ENCODE peak calls at places on chromosome 13, in ten cellular contexts. O is heart left ventricle, P is mammary epithelial cell, E is ascending aorta, Q is upper lobe of right lung, Z is lower lobe of right lung, S is left ventricle myocardium inferior, I is tibial nerve, U is MM.1S, F is colonic mucosa. H is an unnamed sample.

GRCh38 chr13:30299746-30300145 is 7.6 kb downstream of the KATNAL1 start:
- DNase-seq in U (no peak), P (no peak), O (no peak), E (no peak), Z (no peak), S (no peak), Q (no peak), F (no peak), I (no peak), H (no peak)

GRCh38 chr13:39602614-39603366 is at the start of gene LHFPL6:
- DNase-seq in O (peak), Z (peak), U (peak), I (peak), E (peak), S (peak), Q (peak), P (peak), F (peak), H (peak)

GRCh38 chr13:66210677-66211076 is 1019.5 kb downstream of the PCDH9 start:
- DNase-seq in Q (no peak), O (no peak), I (no peak), F (no peak), P (no peak), E (no peak), S (no peak), U (no peak), Z (no peak), H (no peak)

GRCh38 chr13:87884874-87885273 is 213.7 kb downstream of the SLITRK5 start:
- DNase-seq in I (no peak), U (no peak), P (no peak), Q (no peak), E (no peak), O (no peak), F (no peak), Z (no peak), S (no peak), H (no peak)

GRCh38 chr13:40410315-40410714 is 256.1 kb downstream of the FOXO1 start:
- DNase-seq in I (no peak), U (no peak), Q (no peak), E (no peak), F (no peak), S (no peak), O (no peak), Z (no peak), P (no peak), H (no peak)

GRCh38 chr13:79442706-79443105 is 36.7 kb upstream of the RBM26 start:
- DNase-seq in U (no peak), Z (no peak), S (no peak), Q (no peak), I (no peak), E (no peak), O (no peak), F (no peak), P (no peak), H (no peak)

GRCh38 chr13:35714096-35714495 is 237.6 kb upstream of the MAB21L1 start:
- DNase-seq in P (no peak), U (no peak), Z (no peak), F (no peak), E (no peak), I (no peak), O (no peak), Q (no peak), S (no peak), H (no peak)

GRCh38 chr13:109400192-109400591 is 386.2 kb downstream of the IRS2 start:
- DNase-seq in P (no peak), Z (peak), U (no peak), F (peak), S (peak), O (peak), E (no peak), I (no peak), Q (peak), H (no peak)

GRCh38 chr13:39483326-39483725 is 119.7 kb downstream of the LHFPL6 start:
- DNase-seq in Z (no peak), F (no peak), S (no peak), O (no peak), U (no peak), E (no peak), I (no peak), Q (no peak), P (peak), H (no peak)

GRCh38 chr13:24064258-24064860 is 96.2 kb upstream of the SPATA13 start:
- DNase-seq in P (no peak), I (no peak), Q (no peak), Z (no peak), O (no peak), F (no peak), E (no peak), U (no peak), S (no peak), H (no peak)

GRCh38 chr13:40375522-40376171 is 290.8 kb downstream of the FOXO1 start:
- DNase-seq in S (no peak), F (no peak), I (peak), O (peak), Q (no peak), Z (no peak), E (no peak), U (no peak), P (no peak), H (no peak)

GRCh38 chr13:35136585-35136984 is 194.5 kb downstream of the NBEA start:
- DNase-seq in P (no peak), S (no peak), O (no peak), Q (no peak), U (no peak), E (no peak), F (no peak), I (no peak), Z (no peak), H (no peak)

GRCh38 chr13:21537105-21537504 is 66.9 kb downstream of the MICU2 start:
- DNase-seq in O (no peak), S (no peak), I (no peak), P (no peak), Z (no peak), Q (no peak), U (no peak), F (no peak), E (no peak), H (no peak)

GRCh38 chr13:39565036-39565949 is 37.7 kb downstream of the LHFPL6 start:
- DNase-seq in F (no peak), Z (no peak), O (peak), P (peak), Q (no peak), U (no peak), I (no peak), S (no peak), E (no peak), H (no peak)

GRCh38 chr13:111385182-111385857 is 64.9 kb downstream of the TEX29 start:
- DNase-seq in I (no peak), P (no peak), U (no peak), F (no peak), E (no peak), Q (no peak), Z (no peak), S (no peak), O (no peak), H (no peak)

GRCh38 chr13:24389506-24389905 is 80.1 kb downstream of the C1QTNF9 start:
- DNase-seq in Q (no peak), Z (no peak), O (no peak), S (no peak), U (no peak), F (no peak), E (no peak), I (no peak), P (no peak), H (no peak)

GRCh38 chr13:100510208-100510997 is 78.2 kb downstream of the GGACT start:
- DNase-seq in S (no peak), F (no peak), Z (no peak), I (no peak), U (no peak), E (no peak), P (no peak), O (no peak), Q (no peak), H (no peak)

GRCh38 chr13:72284791-72285190 is 417.8 kb upstream of the DACH1 start:
- DNase-seq in E (no peak), F (no peak), I (no peak), Q (no peak), U (no peak), O (no peak), S (no peak), Z (no peak), P (no peak), H (no peak)

GRCh38 chr13:111976474-111977183 is 90.3 kb upstream of the SOX1 start:
- DNase-seq in F (no peak), Q (no peak), U (no peak), Z (no peak), E (no peak), P (no peak), O (no peak), S (no peak), I (no peak), H (no peak)

GRCh38 chr13:94677799-94678198 is 34.5 kb downstream of the SOX21 start:
- DNase-seq in I (no peak), S (no peak), E (no peak), Q (no peak), Z (no peak), P (no peak), O (no peak), F (no peak), U (no peak), H (no peak)

GRCh38 chr13:71522976-71523517 is 344.0 kb downstream of the DACH1 start:
- DNase-seq in Z (no peak), I (no peak), F (no peak), P (no peak), S (no peak), U (no peak), O (no peak), Q (no peak), E (no peak), H (no peak)

GRCh38 chr13:90867336-90867683 is 480.2 kb upstream of the MIR17HG start:
- DNase-seq in E (no peak), I (peak), Q (peak), P (peak), U (peak), O (peak), Z (peak), F (peak), S (peak), H (peak)

GRCh38 chr13:35690546-35690945 is 214.1 kb upstream of the MAB21L1 start:
- DNase-seq in S (no peak), O (no peak), P (peak), U (no peak), Z (no peak), I (no peak), F (no peak), E (no peak), Q (no peak), H (no peak)

GRCh38 chr13:67155898-67156717 is 74.0 kb downstream of the PCDH9 start:
- DNase-seq in S (no peak), I (no peak), O (no peak), P (no peak), Z (peak), U (no peak), E (no peak), F (no peak), Q (no peak), H (no peak)

GRCh38 chr13:74987124-74987690 is 494.8 kb downstream of the TBC1D4 start:
- DNase-seq in F (no peak), P (no peak), Q (no peak), I (no peak), Z (no peak), U (no peak), E (no peak), O (no peak), S (no peak), H (no peak)

GRCh38 chr13:44231786-44232516 is 141.7 kb upstream of the SERP2 start:
- DNase-seq in F (peak), Q (peak), S (no peak), I (peak), Z (peak), P (peak), U (no peak), O (no peak), E (no peak), H (no peak)
- TF ChIP-seq CTCF in F (no peak), Q (no peak), S (no peak), I (no peak), Z (no peak), P (no peak), U (no peak), O (no peak), E (no peak), H (no peak)

GRCh38 chr13:42384265-42384664 is 112.3 kb downstream of the AKAP11 start:
- DNase-seq in I (no peak), Z (no peak), Q (no peak), P (peak), S (no peak), E (no peak), O (no peak), F (no peak), U (no peak), H (no peak)

GRCh38 chr13:42380420-42381164 is 108.6 kb downstream of the AKAP11 start:
- DNase-seq in Q (no peak), P (no peak), U (peak), S (no peak), E (no peak), F (no peak), I (no peak), Z (no peak), O (no peak), H (no peak)

GRCh38 chr13:42379241-42379640 is 107.3 kb downstream of the AKAP11 start:
- DNase-seq in F (no peak), P (no peak), E (no peak), Z (no peak), I (no peak), Q (no peak), U (no peak), O (no peak), S (no peak), H (no peak)

GRCh38 chr13:42378383-42378780 is 106.4 kb downstream of the AKAP11 start:
- DNase-seq in E (no peak), P (no peak), U (no peak), I (no peak), F (no peak), Q (no peak), Z (no peak), S (no peak), O (no peak), H (no peak)

GRCh38 chr13:42381165-42381425 is 109.1 kb downstream of the AKAP11 start:
- DNase-seq in I (no peak), S (no peak), U (no peak), O (no peak), F (no peak), E (no peak), Q (no peak), Z (no peak), P (no peak), H (no peak)
- H3K27ac ChIP-seq in I (no peak), S (no peak), U (no peak), O (no peak), F (no peak), E (no peak), Q (no peak), Z (no peak), P (no peak), H (no peak)

GRCh38 chr13:101916758-101917474 is 464.4 kb downstream of the ITGBL1 start:
- DNase-seq in Z (no peak), U (no peak), P (no peak), I (no peak), Q (no peak), S (no peak), O (no peak), F (no peak), E (no peak), H (no peak)
- TF ChIP-seq CTCF in Z (no peak), U (no peak), P (no peak), I (no peak), Q (no peak), S (no peak), O (no peak), F (no peak), E (no peak), H (peak)

DNA sequence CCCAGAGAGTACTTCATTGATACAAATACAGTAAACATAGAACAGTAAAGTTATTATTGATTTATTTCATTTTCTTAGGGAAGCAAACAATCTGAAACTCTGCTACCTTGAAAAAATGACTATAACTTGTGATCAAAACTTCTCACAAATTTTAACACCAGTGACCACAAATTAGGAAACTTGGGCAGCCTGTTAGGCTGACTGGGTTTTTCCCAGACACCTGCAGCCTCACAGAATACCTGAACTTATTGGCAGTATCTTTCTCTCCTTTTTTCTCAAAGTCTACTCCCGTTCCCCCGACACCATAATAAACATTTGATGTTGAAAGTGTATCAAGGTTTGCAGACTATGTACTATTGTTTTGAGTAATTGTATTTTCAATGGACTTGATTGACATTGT is 360.5 kb downstream of the LMO7 start:
- DNase-seq in Z (no peak), Q (no peak), O (no peak), U (no peak), E (no peak), P (no peak), I (no peak), F (no peak), S (no peak), H (no peak)
- H3K27ac ChIP-seq in Z (no peak), Q (no peak), O (no peak), U (no peak), E (no peak), P (no peak), I (no peak), F (no peak), S (no peak), H (no peak)

GRCh38 chr13:98871727-98872126 is 106.1 kb downstream of the DOCK9 start:
- DNase-seq in F (no peak), Z (no peak), E (no peak), O (no peak), U (no peak), Q (no peak), P (no peak), S (no peak), I (no peak), H (no peak)

GRCh38 chr13:98866882-98867281 is 111.0 kb downstream of the DOCK9 start:
- DNase-seq in S (no peak), I (no peak), O (no peak), E (no peak), Q (no peak), P (no peak), U (no peak), Z (no peak), F (no peak), H (no peak)

GRCh38 chr13:98873377-98874028 is 104.4 kb downstream of the DOCK9 start:
- DNase-seq in Z (no peak), P (no peak), I (no peak), F (no peak), U (no peak), O (no peak), S (no peak), Q (no peak), E (no peak), H (no peak)

GRCh38 chr13:98868932-98869331 is 108.9 kb downstream of the DOCK9 start:
- DNase-seq in F (no peak), S (no peak), O (no peak), I (no peak), Z (no peak), E (no peak), U (no peak), Q (no peak), P (no peak), H (no peak)

GRCh38 chr13:98869408-98870090 is 108.3 kb downstream of the DOCK9 start:
- DNase-seq in S (peak), P (peak), F (no peak), E (no peak), I (no peak), Q (no peak), O (peak), Z (no peak), U (no peak), H (no peak)
- TF ChIP-seq CTCF in S (peak), P (peak), F (no peak), E (no peak), I (no peak), Q (peak), O (peak), Z (no peak), U (peak), H (no peak)

DNA sequence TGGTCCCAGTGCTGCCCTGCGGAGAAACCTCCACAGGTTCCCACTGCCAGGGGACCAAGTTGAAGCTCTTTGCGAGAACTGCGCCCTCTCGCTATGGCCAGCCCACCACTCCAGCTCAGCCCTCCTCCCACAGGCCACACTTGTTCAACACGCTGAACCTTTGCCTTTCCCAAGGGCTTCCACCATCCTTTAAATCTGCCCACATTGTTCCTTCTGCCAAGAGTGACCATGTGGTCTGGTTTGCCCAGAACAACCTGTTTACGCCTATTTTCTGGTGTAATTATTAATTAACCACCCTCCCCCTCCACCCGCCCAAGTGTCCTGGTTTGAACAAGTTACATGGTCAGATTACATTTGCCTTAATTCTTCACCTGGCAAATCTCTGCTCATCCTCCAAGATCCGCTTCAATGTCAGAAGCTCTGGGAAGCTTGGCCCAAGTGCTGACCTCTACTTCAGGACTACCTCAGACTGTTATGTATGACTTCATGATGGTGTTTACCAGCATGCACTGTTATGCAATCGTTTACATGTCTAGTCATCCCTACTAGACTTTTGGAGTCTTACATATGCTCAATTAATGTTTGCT is 12.0 kb upstream of the USP12 start:
- DNase-seq in Q (no peak), P (no peak), O (no peak), S (no peak), Z (no peak), E (no peak), I (no peak), F (no peak), U (no peak), H (no peak)
- H3K27ac ChIP-seq in Q (no peak), P (no peak), O (no peak), S (no peak), Z (no peak), E (peak), I (no peak), F (no peak), U (no peak), H (no peak)